ENCODE peak calls at places on chromosomes 5 and 9, in five cellular contexts. One of them, this sample, is unnamed.
A peak's percentile ranks its signal among the peaks of the same experiment; 100 is the strongest.

GRCh38 chr9:138077898-138078540 is 200.4 kb downstream of the CACNA1B start:
- DNase-seq in CD8-positive, alpha-beta T cell: peak; percentile 15
- DNase-seq in transverse colon: no peak
- DNase-seq in GM23248: no peak
- DNase-seq in SK-N-SH: peak; percentile 2
- DNase-seq in this sample: no peak

GRCh38 chr5:92641031-92641962 is 939.7 kb downstream of the NR2F1-AS1 start:
- DNase-seq in GM23248: peak; percentile 56
- DNase-seq in CD8-positive, alpha-beta T cell: no peak
- DNase-seq in transverse colon: no peak
- DNase-seq in SK-N-SH: peak; percentile 50
- DNase-seq in this sample: no peak

GRCh38 chr9:135914921-135915320 is 7.6 kb upstream of the CAMSAP1 start:
- DNase-seq in CD8-positive, alpha-beta T cell: no peak
- DNase-seq in SK-N-SH: no peak
- DNase-seq in transverse colon: no peak
- DNase-seq in GM23248: peak; percentile 14
- DNase-seq in this sample: no peak

GRCh38 chr9:134985451-134985850 is 67.7 kb upstream of the FCN1 start:
- DNase-seq in CD8-positive, alpha-beta T cell: no peak
- DNase-seq in GM23248: no peak
- DNase-seq in transverse colon: no peak
- DNase-seq in SK-N-SH: no peak
- DNase-seq in this sample: no peak

GRCh38 chr5:159405611-159406031 is 75.3 kb upstream of the IL12B start:
- DNase-seq in CD8-positive, alpha-beta T cell: peak; percentile 29
- DNase-seq in transverse colon: no peak
- DNase-seq in GM23248: no peak
- DNase-seq in SK-N-SH: no peak
- DNase-seq in this sample: no peak

GRCh38 chr5:5132896-5133295 is 7.2 kb upstream of the ADAMTS16 start:
- DNase-seq in SK-N-SH: no peak
- DNase-seq in GM23248: no peak
- DNase-seq in CD8-positive, alpha-beta T cell: no peak
- DNase-seq in transverse colon: no peak
- DNase-seq in this sample: no peak

GRCh38 chr5:4653475-4653874 is 486.7 kb upstream of the ADAMTS16 start:
- DNase-seq in GM23248: no peak
- DNase-seq in CD8-positive, alpha-beta T cell: no peak
- DNase-seq in transverse colon: no peak
- DNase-seq in SK-N-SH: no peak
- DNase-seq in this sample: no peak

GRCh38 chr5:168286386-168286785 is 5.1 kb upstream of the WWC1 start:
- DNase-seq in CD8-positive, alpha-beta T cell: no peak
- DNase-seq in SK-N-SH: no peak
- DNase-seq in GM23248: no peak
- DNase-seq in transverse colon: no peak
- DNase-seq in this sample: no peak

GRCh38 chr9:111953444-111953843 is 56.8 kb downstream of the UGCG start:
- DNase-seq in transverse colon: no peak
- DNase-seq in SK-N-SH: no peak
- DNase-seq in CD8-positive, alpha-beta T cell: no peak
- DNase-seq in GM23248: no peak
- DNase-seq in this sample: no peak

GRCh38 chr9:121567142-121568100 is 67.8 kb upstream of the GGTA1 start:
- DNase-seq in GM23248: peak; percentile 57
- DNase-seq in CD8-positive, alpha-beta T cell: no peak
- DNase-seq in transverse colon: no peak
- DNase-seq in SK-N-SH: peak; percentile 85
- DNase-seq in this sample: peak; percentile 40

GRCh38 chr5:169656125-169656990 is 19.3 kb downstream of the DOCK2 start:
- DNase-seq in GM23248: peak; percentile 71
- DNase-seq in transverse colon: no peak
- DNase-seq in SK-N-SH: no peak
- DNase-seq in CD8-positive, alpha-beta T cell: no peak
- DNase-seq in this sample: peak; percentile 28

GRCh38 chr5:139177809-139178581 is 20.2 kb downstream of the SIL1 start:
- DNase-seq in SK-N-SH: peak; percentile 49
- DNase-seq in GM23248: peak; percentile 17
- DNase-seq in CD8-positive, alpha-beta T cell: no peak
- DNase-seq in transverse colon: peak; percentile 53
- DNase-seq in this sample: peak; percentile 73

GRCh38 chr9:112091805-112092204 is 83.3 kb downstream of the SUSD1 start:
- DNase-seq in transverse colon: no peak
- DNase-seq in SK-N-SH: no peak
- DNase-seq in GM23248: peak; percentile 37
- DNase-seq in CD8-positive, alpha-beta T cell: no peak
- DNase-seq in this sample: no peak

GRCh38 chr9:112174223-112174964 is 703 bp downstream of the SUSD1 start:
- DNase-seq in GM23248: peak; percentile 79
- DNase-seq in SK-N-SH: peak; percentile 92
- DNase-seq in CD8-positive, alpha-beta T cell: peak; percentile 80
- DNase-seq in transverse colon: peak; percentile 87
- DNase-seq in this sample: peak; percentile 48

GRCh38 chr5:171666815-171667214 is 118.8 kb upstream of the SMIM23 start:
- DNase-seq in transverse colon: no peak
- DNase-seq in GM23248: no peak
- DNase-seq in SK-N-SH: no peak
- DNase-seq in CD8-positive, alpha-beta T cell: no peak
- DNase-seq in this sample: no peak

GRCh38 chr5:124439609-124440008 is 306.8 kb downstream of the ZNF608 start:
- DNase-seq in CD8-positive, alpha-beta T cell: no peak
- DNase-seq in GM23248: no peak
- DNase-seq in transverse colon: no peak
- DNase-seq in SK-N-SH: no peak
- DNase-seq in this sample: no peak
- H3K4me1 ChIP-seq in CD8-positive, alpha-beta T cell: no peaks in the 10 kb centered on the region
- H3K4me1 ChIP-seq in GM23248: no peaks in the 10 kb centered on the region
- H3K4me1 ChIP-seq in transverse colon: no peaks in the 10 kb centered on the region
- H3K4me1 ChIP-seq in SK-N-SH: no peaks in the 10 kb centered on the region
- H3K4me1 ChIP-seq in this sample: peaks cover 3% of the 10 kb centered on the region

DNA sequence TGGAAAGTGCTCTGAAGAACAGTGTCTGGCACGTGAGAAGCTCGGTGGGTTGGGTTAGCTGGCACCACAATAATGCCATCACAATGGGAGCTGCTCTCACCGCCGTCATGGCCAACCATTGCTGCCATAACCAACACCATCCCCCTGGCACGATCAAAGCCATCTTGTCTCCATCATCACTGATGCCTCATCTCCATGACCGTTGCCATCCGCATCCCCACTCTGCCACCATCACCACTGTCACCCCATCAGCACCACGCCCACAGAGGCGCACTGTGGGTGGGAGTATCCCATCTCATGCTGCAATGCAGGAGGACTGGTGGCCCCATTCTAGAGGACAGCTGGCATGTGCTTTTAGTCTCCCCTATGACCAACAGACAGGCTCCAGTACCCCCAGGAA is 23.7 kb downstream of the NR5A1 start:
- DNase-seq in GM23248: no peak
- DNase-seq in transverse colon: no peak
- DNase-seq in SK-N-SH: no peak
- DNase-seq in CD8-positive, alpha-beta T cell: no peak
- DNase-seq in this sample: no peak
- H3K27ac ChIP-seq in GM23248: no peak overlapping the region
- H3K27ac ChIP-seq in transverse colon: no peak overlapping the region
- H3K27ac ChIP-seq in SK-N-SH: no peak overlapping the region
- H3K27ac ChIP-seq in CD8-positive, alpha-beta T cell: no peak overlapping the region
- H3K27ac ChIP-seq in this sample: no peak overlapping the region

GRCh38 chr5:1883925-1884637 is 1.4 kb upstream of the IRX4 start:
- DNase-seq in transverse colon: no peak
- DNase-seq in GM23248: no peak
- DNase-seq in CD8-positive, alpha-beta T cell: no peak
- DNase-seq in SK-N-SH: no peak
- DNase-seq in this sample: no peak
- H3K4me3 ChIP-seq in transverse colon: no peak overlapping the region
- H3K4me3 ChIP-seq in GM23248: no peak overlapping the region
- H3K4me3 ChIP-seq in CD8-positive, alpha-beta T cell: no peak overlapping the region
- H3K4me3 ChIP-seq in SK-N-SH: no peak overlapping the region
- H3K4me3 ChIP-seq in this sample: peak overlapping the region; percentile 55

GRCh38 chr5:124997186-124997893 is 250.9 kb upstream of the ZNF608 start:
- DNase-seq in transverse colon: no peak
- DNase-seq in CD8-positive, alpha-beta T cell: no peak
- DNase-seq in GM23248: peak; percentile 10
- DNase-seq in SK-N-SH: no peak
- DNase-seq in this sample: no peak
- H3K4me1 ChIP-seq in transverse colon: no peaks in the 10 kb centered on the region
- H3K4me1 ChIP-seq in CD8-positive, alpha-beta T cell: no peaks in the 10 kb centered on the region
- H3K4me1 ChIP-seq in GM23248: peaks cover 7% of the 10 kb centered on the region
- H3K4me1 ChIP-seq in SK-N-SH: peaks cover 14% of the 10 kb centered on the region
- H3K4me1 ChIP-seq in this sample: no peaks in the 10 kb centered on the region

GRCh38 chr9:109286571-109286977 is 34.3 kb downstream of the EPB41L4B start:
- DNase-seq in CD8-positive, alpha-beta T cell: no peak
- DNase-seq in GM23248: peak; percentile 89
- DNase-seq in transverse colon: no peak
- DNase-seq in SK-N-SH: no peak
- DNase-seq in this sample: no peak
- H3K27ac ChIP-seq in CD8-positive, alpha-beta T cell: no peak overlapping the region
- H3K27ac ChIP-seq in GM23248: peak overlapping the region; percentile 81
- H3K27ac ChIP-seq in transverse colon: no peak overlapping the region
- H3K27ac ChIP-seq in SK-N-SH: no peak overlapping the region
- H3K27ac ChIP-seq in this sample: no peak overlapping the region

DNA sequence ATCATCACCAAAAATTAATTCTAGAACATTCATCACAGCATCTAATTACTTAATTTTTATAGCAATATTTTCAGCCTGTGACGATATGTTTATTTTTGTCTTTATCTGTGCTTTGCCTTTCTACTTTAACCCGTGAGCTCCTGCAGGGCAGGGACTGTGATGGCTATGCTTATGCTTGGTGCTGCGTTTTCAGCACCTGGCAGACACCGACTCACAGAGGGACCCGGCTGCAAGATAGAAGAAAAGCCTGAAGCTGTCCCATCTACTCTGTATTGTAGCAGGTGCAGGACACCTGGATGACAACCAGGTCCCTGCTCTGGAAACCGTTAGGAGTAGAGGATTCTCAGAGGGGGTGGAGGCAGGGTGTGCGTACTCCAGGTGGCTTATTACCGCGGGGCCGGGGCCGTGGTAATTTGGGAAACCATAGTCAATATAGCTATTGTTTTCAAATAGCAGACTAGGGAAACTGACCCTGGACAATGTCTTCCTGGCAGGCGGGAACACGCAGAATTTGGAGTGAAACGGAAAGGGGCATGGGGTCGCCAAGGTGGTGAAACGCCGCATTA is 140.2 kb upstream of the PALM2AKAP2 start:
- DNase-seq in transverse colon: no peak
- DNase-seq in CD8-positive, alpha-beta T cell: no peak
- DNase-seq in SK-N-SH: no peak
- DNase-seq in GM23248: no peak
- DNase-seq in this sample: no peak
- H3K4me3 ChIP-seq in transverse colon: no peak overlapping the region
- H3K4me3 ChIP-seq in CD8-positive, alpha-beta T cell: no peak overlapping the region
- H3K4me3 ChIP-seq in SK-N-SH: peak overlapping the region; percentile 50
- H3K4me3 ChIP-seq in GM23248: peak overlapping the region; percentile 69
- H3K4me3 ChIP-seq in this sample: peak overlapping the region; percentile 63

GRCh38 chr9:87498046-87498815 is 564 bp downstream of the DAPK1 start:
- DNase-seq in SK-N-SH: peak; percentile 89
- DNase-seq in GM23248: peak; percentile 34
- DNase-seq in transverse colon: peak; percentile 45
- DNase-seq in CD8-positive, alpha-beta T cell: no peak
- DNase-seq in this sample: peak; percentile 42
- H3K4me1 ChIP-seq in SK-N-SH: peaks cover 4% of the 10 kb centered on the region
- H3K4me1 ChIP-seq in GM23248: no peaks in the 10 kb centered on the region
- H3K4me1 ChIP-seq in transverse colon: no peaks in the 10 kb centered on the region
- H3K4me1 ChIP-seq in CD8-positive, alpha-beta T cell: no peaks in the 10 kb centered on the region
- H3K4me1 ChIP-seq in this sample: peaks cover 5% of the 10 kb centered on the region

DNA sequence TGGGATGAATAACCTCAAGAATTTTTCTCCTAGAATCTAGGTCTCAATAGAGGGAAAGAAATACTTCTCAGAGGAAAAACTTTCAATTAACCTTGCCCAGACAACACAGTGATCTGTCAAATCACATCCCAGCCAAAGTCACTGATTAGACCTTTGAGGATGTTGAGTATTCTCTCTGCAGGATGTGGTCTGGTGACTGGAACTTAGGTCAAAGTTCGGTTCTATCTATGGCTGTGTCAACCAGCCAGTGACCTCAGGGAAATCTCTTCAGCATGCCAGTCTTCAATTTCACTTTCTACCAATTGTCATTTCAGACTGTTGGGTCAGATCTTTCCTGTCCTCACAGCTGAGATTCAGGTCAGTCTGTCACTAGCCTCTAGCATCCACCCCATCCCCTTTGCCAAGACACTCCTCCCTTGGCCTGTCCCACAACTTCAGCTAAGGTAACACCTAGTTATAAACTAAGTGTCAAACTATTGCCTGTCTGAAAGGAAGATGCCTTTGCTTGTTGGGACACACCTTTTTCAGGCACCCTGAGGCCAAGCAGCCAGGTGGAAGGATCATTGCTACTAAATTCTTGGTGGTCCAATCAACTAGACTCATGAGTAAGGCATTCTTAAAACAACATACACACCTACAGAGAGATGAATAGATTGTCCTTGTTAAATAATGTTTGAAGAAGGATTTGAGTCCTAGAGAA is 156.3 kb upstream of the FST start:
- DNase-seq in GM23248: no peak
- DNase-seq in SK-N-SH: no peak
- DNase-seq in CD8-positive, alpha-beta T cell: no peak
- DNase-seq in transverse colon: no peak
- DNase-seq in this sample: no peak
- H3K27ac ChIP-seq in GM23248: no peak overlapping the region
- H3K27ac ChIP-seq in SK-N-SH: no peak overlapping the region
- H3K27ac ChIP-seq in CD8-positive, alpha-beta T cell: no peak overlapping the region
- H3K27ac ChIP-seq in transverse colon: no peak overlapping the region
- H3K27ac ChIP-seq in this sample: no peak overlapping the region

This sample was measured in heart right ventricle.